ENCODE peak calls at places on chromosome 19, in seven cellular contexts. D, H, K, O, G, T and J are unnamed samples.
A peak's percentile ranks its signal among the peaks of the same experiment; 100 is the strongest.

GRCh38 chr19:30366282-30366681 is 5.9 kb upstream of the ZNF536 start:
- DNase-seq in D (no peak), H (no peak), K (no peak), O (no peak), G (no peak), T (no peak), J (no peak)

GRCh38 chr19:44570984-44571684 is 41.7 kb upstream of the CEACAM20 start:
- DNase-seq in D (peak; percentile 36), H (peak; percentile 71), K (peak; percentile 86), O (peak; percentile 82), G (peak; percentile 91), T (peak; percentile 75), J (no peak)

GRCh38 chr19:19445911-19446361 is 40.5 kb downstream of the GATAD2A start:
- DNase-seq in D (no peak), H (no peak), K (no peak), O (peak; percentile 40), G (peak; percentile 29), T (no peak), J (no peak)

GRCh38 chr19:11092181-11092538 is 2.9 kb downstream of the LDLR start:
- DNase-seq in D (no peak), H (no peak), K (peak; percentile 62), O (peak; percentile 74), G (peak; percentile 82), T (no peak), J (no peak)

GRCh38 chr19:46745521-46746280 is at the start of gene FKRP:
- DNase-seq in D (no peak), H (no peak), K (no peak), O (no peak), G (no peak), T (no peak), J (peak; percentile 78)

GRCh38 chr19:2476451-2477140 is 669 bp downstream of the GADD45B start:
- DNase-seq in D (peak; percentile 50), H (no peak), K (peak; percentile 57), O (peak; percentile 74), G (peak; percentile 73), T (peak; percentile 56), J (peak; percentile 87)

GRCh38 chr19:49157445-49158224 is at the start of gene TRPM4:
- DNase-seq in D (peak; percentile 81), H (peak; percentile 93), K (peak; percentile 84), O (peak; percentile 61), G (peak; percentile 70), T (peak; percentile 91), J (peak; percentile 93)

GRCh38 chr19:47512183-47512947 is 2.5 kb downstream of the NAPA start:
- DNase-seq in D (peak; percentile 68), H (no peak), K (peak; percentile 34), O (peak; percentile 52), G (peak; percentile 39), T (peak; percentile 60), J (no peak)

GRCh38 chr19:46789371-46789770 is 977 bp upstream of the SLC1A5 start:
- DNase-seq in D (no peak), H (no peak), K (no peak), O (no peak), G (no peak), T (no peak), J (no peak)

GRCh38 chr19:56837492-56837891 is 3.0 kb downstream of the PEG3 start:
- DNase-seq in D (peak; percentile 77), H (peak; percentile 82), K (no peak), O (no peak), G (no peak), T (peak; percentile 71), J (peak; percentile 86)

GRCh38 chr19:2618611-2619010 is 83.9 kb downstream of the GNG7 start:
- DNase-seq in D (no peak), H (no peak), K (no peak), O (peak; percentile 28), G (peak; percentile 71), T (peak; percentile 67), J (no peak)

GRCh38 chr19:47765522-47766358 is 12.8 kb upstream of the SELENOW start:
- DNase-seq in D (peak; percentile 65), H (peak; percentile 65), K (peak; percentile 74), O (peak; percentile 44), G (peak; percentile 65), T (no peak), J (no peak)

GRCh38 chr19:5265260-5265659 is 75.4 kb downstream of the PTPRS start:
- DNase-seq in D (no peak), H (no peak), K (no peak), O (no peak), G (no peak), T (no peak), J (no peak)

GRCh38 chr19:28521169-28521568 is 691.8 kb downstream of the UQCRFS1 start:
- DNase-seq in D (no peak), H (no peak), K (no peak), O (no peak), G (no peak), T (no peak), J (no peak)

GRCh38 chr19:31274266-31274963 is 74.8 kb downstream of the TSHZ3 start:
- DNase-seq in D (no peak), H (no peak), K (no peak), O (no peak), G (no peak), T (no peak), J (no peak)

GRCh38 chr19:14090509-14091085 is at the start of gene SAMD1:
- DNase-seq in D (peak; percentile 96), H (peak; percentile 91), K (peak; percentile 90), O (peak; percentile 83), G (peak; percentile 88), T (peak; percentile 93), J (peak; percentile 91)

GRCh38 chr19:54388803-54389144 is 24.0 kb upstream of the LAIR1 start:
- DNase-seq in D (no peak), H (no peak), K (no peak), O (no peak), G (no peak), T (no peak), J (no peak)
- H3K4me3 ChIP-seq in D (no peak overlapping the region), H (peak overlapping the region; percentile 34), K (peak overlapping the region; percentile 13), O (no peak overlapping the region), G (no peak overlapping the region), T (no peak overlapping the region), J (peak overlapping the region; percentile 54)

GRCh38 chr19:12200020-12200419 is 37.1 kb downstream of the ZNF136 start:
- DNase-seq in D (no peak), H (no peak), K (no peak), O (no peak), G (no peak), T (no peak), J (no peak)

GRCh38 chr19:12195501-12195860 is 32.6 kb downstream of the ZNF136 start:
- DNase-seq in D (no peak), H (no peak), K (no peak), O (no peak), G (no peak), T (no peak), J (no peak)

GRCh38 chr19:12198136-12198535 is 35.2 kb downstream of the ZNF136 start:
- DNase-seq in D (no peak), H (no peak), K (no peak), O (no peak), G (no peak), T (no peak), J (no peak)

GRCh38 chr19:12194827-12195500 is 32.1 kb downstream of the ZNF136 start:
- DNase-seq in D (peak; percentile 81), H (peak; percentile 91), K (no peak), O (peak; percentile 6), G (peak; percentile 39), T (peak; percentile 83), J (peak; percentile 84)
- TF ChIP-seq CTCF in D (no peak), H (no peak), K (no peak), O (no peak), G (no peak), T (no peak), J (no peak)

DNA sequence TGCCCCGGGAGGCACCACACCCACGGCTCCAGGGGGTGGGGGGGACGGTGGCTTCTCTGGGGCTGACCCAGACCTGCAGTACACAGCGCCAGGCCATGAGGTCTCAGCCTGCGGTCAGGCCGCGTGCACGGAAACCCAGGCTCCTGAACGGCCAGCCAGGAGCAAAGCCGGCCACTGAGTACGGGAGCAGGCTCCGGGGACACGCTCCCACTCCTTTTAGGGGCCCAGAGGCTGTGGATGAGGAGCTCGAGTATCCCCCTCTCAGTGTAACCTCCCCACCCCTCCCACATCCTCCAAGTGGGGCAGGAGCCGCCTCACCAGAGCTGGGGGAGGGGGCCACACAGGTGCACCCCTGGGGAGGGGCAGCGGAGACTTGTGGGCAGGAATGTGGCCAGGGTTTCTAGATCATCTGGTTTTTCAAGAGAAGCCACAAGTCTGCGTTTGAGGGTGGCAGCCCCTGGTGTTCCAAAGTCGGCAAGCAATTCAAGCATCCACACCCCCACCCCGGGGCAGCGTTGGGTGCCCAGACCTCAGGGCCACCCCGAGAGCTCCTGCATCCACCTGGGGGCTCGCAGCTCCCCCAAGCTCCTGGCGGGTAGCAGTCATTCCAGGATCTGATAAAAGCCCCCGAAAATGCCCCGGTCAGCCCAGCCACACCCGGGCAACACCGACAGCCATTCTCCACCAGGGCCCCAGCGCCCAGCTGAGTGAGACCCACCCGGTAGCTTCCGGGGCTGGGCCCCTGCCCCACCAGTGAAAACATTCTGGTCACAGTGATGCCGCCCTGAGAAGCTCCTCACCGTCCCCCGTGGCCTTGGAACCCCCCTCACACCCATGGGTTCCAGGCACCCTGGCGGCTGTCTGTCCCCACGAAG is 6.1 kb downstream of the SBNO2 start:
- DNase-seq in D (no peak), H (no peak), K (no peak), O (no peak), G (no peak), T (no peak), J (no peak)
- H3K4me3 ChIP-seq in D (peak overlapping the region; percentile 45), H (no peak overlapping the region), K (peak overlapping the region; percentile 17), O (peak overlapping the region; percentile 33), G (peak overlapping the region; percentile 34), T (no peak overlapping the region), J (peak overlapping the region; percentile 38)

GRCh38 chr19:50724522-50725217 is 1.5 kb downstream of the CLEC11A start:
- DNase-seq in D (peak; percentile 100), H (peak; percentile 96), K (peak; percentile 100), O (peak; percentile 99), G (peak; percentile 98), T (peak; percentile 97), J (peak; percentile 97)
- TF ChIP-seq CTCF in D (peak; percentile 91), H (peak; percentile 85), K (peak; percentile 95), O (peak; percentile 77), G (peak; percentile 44), T (peak; percentile 49), J (no peak)

DNA sequence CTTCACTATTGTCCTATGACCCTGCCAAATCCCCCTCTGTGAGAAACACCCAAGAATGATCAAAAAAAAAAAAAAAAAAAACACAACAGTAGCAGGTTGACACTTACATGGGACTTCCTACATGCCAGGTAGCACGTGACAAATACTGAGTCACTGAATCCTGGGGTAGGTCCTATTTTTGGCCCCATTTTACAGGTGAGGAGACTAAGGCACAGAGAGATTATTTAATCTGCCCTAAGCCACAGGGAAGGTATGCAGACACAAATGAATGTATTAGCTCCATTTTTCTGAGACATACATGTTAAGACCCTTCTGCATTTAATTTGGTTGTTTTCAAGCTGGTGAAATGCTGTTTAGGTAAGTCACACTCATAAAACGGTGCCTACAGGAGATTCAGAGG is 15.7 kb downstream of the ZNF575 start:
- DNase-seq in D (no peak), H (no peak), K (no peak), O (no peak), G (no peak), T (no peak), J (no peak)
- H3K4me3 ChIP-seq in D (no peak overlapping the region), H (no peak overlapping the region), K (no peak overlapping the region), O (no peak overlapping the region), G (no peak overlapping the region), T (no peak overlapping the region), J (no peak overlapping the region)

GRCh38 chr19:33176670-33177416 is 17.3 kb upstream of the LRP3 start:
- DNase-seq in D (peak; percentile 98), H (peak; percentile 99), K (peak; percentile 100), O (peak; percentile 99), G (peak; percentile 99), T (peak; percentile 97), J (peak; percentile 98)
- TF ChIP-seq CTCF in D (peak; percentile 35), H (no peak), K (no peak), O (no peak), G (peak; percentile 6), T (peak; percentile 26), J (no peak)

GRCh38 chr19:41994521-41994971 is 516 bp upstream of the ATP1A3 start:
- DNase-seq in D (no peak), H (no peak), K (no peak), O (no peak), G (no peak), T (no peak), J (no peak)
- H3K4me3 ChIP-seq in D (no peak overlapping the region), H (peak overlapping the region; percentile 66), K (peak overlapping the region; percentile 51), O (no peak overlapping the region), G (no peak overlapping the region), T (no peak overlapping the region), J (peak overlapping the region; percentile 67)